ENCODE peak calls at places on chromosome 1, in six cellular contexts. D is OCI-LY7, E is fibroblast of lung, N is astrocyte, J is hepatocyte, U is DND-41. A is an unnamed sample.
A peak's percentile ranks its signal among the peaks of the same experiment; 100 is the strongest.

GRCh38 chr1:15418811-15419515 is 9.3 kb downstream of the EFHD2 start:
- DNase-seq in D (no peak), U (no peak), J (no peak), N (peak; percentile 44), E (peak; percentile 60), A (no peak)

GRCh38 chr1:220124542-220124941 is 30.6 kb downstream of the IARS2 start:
- DNase-seq in N (peak; percentile 25), J (no peak), D (no peak), U (no peak), E (peak; percentile 41), A (no peak)

GRCh38 chr1:25615172-25615541 is 1.4 kb upstream of the MAN1C1 start:
- DNase-seq in U (no peak), D (no peak), J (no peak), N (no peak), E (no peak), A (no peak)

GRCh38 chr1:37239225-37239740 is 205.0 kb upstream of the GRIK3 start:
- DNase-seq in D (no peak), E (no peak), J (no peak), U (no peak), N (no peak), A (no peak)

GRCh38 chr1:35931424-35932157 is 686 bp downstream of the AGO3 start:
- DNase-seq in N (no peak), E (peak; percentile 8), U (no peak), D (no peak), J (peak; percentile 58), A (peak; percentile 64)

GRCh38 chr1:92480813-92481597 is 5.7 kb downstream of the GFI1 start:
- DNase-seq in N (no peak), D (no peak), U (no peak), J (peak; percentile 17), E (no peak), A (peak; percentile 64)

GRCh38 chr1:228650141-228650540 is 85.1 kb upstream of the RHOU start:
- DNase-seq in J (no peak), E (no peak), D (no peak), U (no peak), N (no peak), A (peak; percentile 65)

GRCh38 chr1:115331531-115332331 is 6.3 kb downstream of the NGF start:
- DNase-seq in J (no peak), N (no peak), E (peak; percentile 35), D (no peak), U (no peak), A (peak; percentile 10)

GRCh38 chr1:54608561-54609230 is 14.6 kb downstream of the FAM151A start:
- DNase-seq in N (no peak), D (no peak), J (no peak), E (no peak), U (no peak), A (no peak)

GRCh38 chr1:93567255-93567918 is 114.2 kb downstream of the BCAR3 start:
- DNase-seq in D (no peak), U (no peak), J (peak; percentile 90), N (peak; percentile 96), E (peak; percentile 96), A (no peak)

GRCh38 chr1:245516178-245516829 is 361.5 kb downstream of the KIF26B start:
- DNase-seq in U (no peak), J (no peak), D (peak; percentile 21), E (peak; percentile 26), N (peak; percentile 18), A (peak; percentile 36)

GRCh38 chr1:216462061-216462775 is 39.0 kb upstream of the USH2A start:
- DNase-seq in D (no peak), U (no peak), E (peak; percentile 77), N (peak; percentile 72), J (no peak), A (no peak)

GRCh38 chr1:112317556-112317955 is 78.5 kb upstream of the CTTNBP2NL start:
- DNase-seq in E (no peak), N (no peak), J (peak; percentile 20), U (no peak), D (no peak), A (no peak)

GRCh38 chr1:245599413-245600174 is 444.8 kb downstream of the KIF26B start:
- DNase-seq in D (no peak), J (peak; percentile 76), U (no peak), E (peak; percentile 95), N (peak; percentile 94), A (no peak)

GRCh38 chr1:208476825-208477170 is 232.6 kb upstream of the PLXNA2 start:
- DNase-seq in E (no peak), J (no peak), U (no peak), D (no peak), N (no peak), A (no peak)

GRCh38 chr1:7459915-7460314 is 311.2 kb upstream of the VAMP3 start:
- DNase-seq in J (no peak), D (no peak), N (no peak), U (no peak), E (no peak), A (no peak)

GRCh38 chr1:210076620-210077019 is 138.6 kb downstream of the SYT14 start:
- DNase-seq in E (peak; percentile 2), D (no peak), N (no peak), U (no peak), J (no peak), A (no peak)

GRCh38 chr1:200213921-200214320 is 186.4 kb downstream of the NR5A2 start:
- DNase-seq in N (no peak), D (no peak), J (no peak), E (no peak), U (no peak), A (no peak)

GRCh38 chr1:15802234-15802965 is 5.0 kb downstream of the UQCRHL start:
- DNase-seq in D (no peak), J (no peak), N (peak; percentile 36), U (no peak), E (peak; percentile 64), A (no peak)

GRCh38 chr1:154371436-154371835 is 33.7 kb upstream of the IL6R start:
- DNase-seq in U (no peak), D (no peak), E (no peak), N (no peak), J (no peak), A (no peak)

GRCh38 chr1:31660871-31661455 is 16.3 kb upstream of the PEF1 start:
- DNase-seq in U (no peak), E (no peak), D (no peak), J (no peak), N (no peak), A (no peak)
- H3K9me3 ChIP-seq in U (no peaks in the 10 kb centered on the region), E (no peaks in the 10 kb centered on the region), D (no peaks in the 10 kb centered on the region), J (no peaks in the 10 kb centered on the region), N (no peaks in the 10 kb centered on the region), A (no peaks in the 10 kb centered on the region)

DNA sequence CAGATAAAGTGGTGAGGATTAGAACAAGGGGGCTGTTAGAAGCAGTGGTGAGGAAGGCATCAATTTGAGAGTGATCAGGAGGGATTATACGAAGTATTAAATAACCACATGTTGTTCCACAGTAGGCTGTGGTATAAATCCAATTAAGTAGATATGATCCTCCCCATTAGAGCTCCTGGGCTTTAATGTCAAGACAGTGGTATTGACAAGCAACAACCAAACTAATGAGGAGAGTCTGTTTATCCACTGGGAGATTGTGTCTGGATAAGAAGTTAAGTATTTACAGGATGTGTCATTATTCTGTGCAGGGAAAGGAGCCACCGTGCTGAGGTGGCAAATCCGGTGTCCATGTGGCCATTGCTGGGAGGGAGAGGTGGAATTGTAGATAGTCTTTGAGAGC is 5.8 kb downstream of the ACTN2 start:
- DNase-seq in D (no peak), J (no peak), N (no peak), E (no peak), U (no peak), A (no peak)
- H3K27ac ChIP-seq in D (no peak overlapping the region), J (no peak overlapping the region), N (no peak overlapping the region), E (no peak overlapping the region), U (no peak overlapping the region), A (no peak overlapping the region)

GRCh38 chr1:155925506-155925905 is 8.7 kb downstream of the KHDC4 start:
- DNase-seq in U (no peak), E (no peak), J (no peak), N (no peak), D (no peak), A (no peak)
- H3K79me2 ChIP-seq in U (peaks cover 66% of the 10 kb centered on the region), E (peaks cover 27% of the 10 kb centered on the region), J (peaks cover 67% of the 10 kb centered on the region), N (peaks cover 76% of the 10 kb centered on the region), D (peaks cover 70% of the 10 kb centered on the region), A (peaks cover 59% of the 10 kb centered on the region)

DNA sequence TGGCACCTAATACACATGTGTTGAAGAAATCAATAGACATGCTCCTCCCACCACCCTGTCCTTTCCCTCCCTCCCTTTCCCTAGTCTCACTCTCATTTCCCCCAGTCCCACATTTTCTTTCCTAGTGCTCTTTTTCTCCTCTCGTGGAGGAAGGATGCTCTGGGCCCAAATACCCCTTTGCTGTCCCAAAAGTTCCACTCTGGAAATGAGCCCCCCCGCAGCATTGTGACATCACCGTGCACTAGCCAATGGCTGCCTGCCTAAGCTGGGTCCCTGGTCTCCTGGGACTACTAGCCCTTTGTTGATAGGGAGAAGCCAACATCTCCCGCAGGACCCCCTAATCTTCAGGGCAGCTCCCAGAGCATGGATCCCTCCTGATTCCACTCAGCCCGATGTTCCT is at the start of gene UBL4B:
- DNase-seq in D (no peak), N (no peak), U (no peak), E (no peak), J (no peak), A (no peak)
- H3K9me3 ChIP-seq in D (no peaks in the 10 kb centered on the region), N (no peaks in the 10 kb centered on the region), U (no peaks in the 10 kb centered on the region), E (no peaks in the 10 kb centered on the region), J (no peaks in the 10 kb centered on the region), A (no peaks in the 10 kb centered on the region)

GRCh38 chr1:56683569-56683968 is 38.5 kb downstream of the PRKAA2 start:
- DNase-seq in N (no peak), U (no peak), J (no peak), D (no peak), E (no peak), A (no peak)

GRCh38 chr1:56686171-56686570 is 41.1 kb downstream of the PRKAA2 start:
- DNase-seq in J (no peak), N (peak; percentile 14), E (peak; percentile 28), U (no peak), D (no peak), A (no peak)

DNA sequence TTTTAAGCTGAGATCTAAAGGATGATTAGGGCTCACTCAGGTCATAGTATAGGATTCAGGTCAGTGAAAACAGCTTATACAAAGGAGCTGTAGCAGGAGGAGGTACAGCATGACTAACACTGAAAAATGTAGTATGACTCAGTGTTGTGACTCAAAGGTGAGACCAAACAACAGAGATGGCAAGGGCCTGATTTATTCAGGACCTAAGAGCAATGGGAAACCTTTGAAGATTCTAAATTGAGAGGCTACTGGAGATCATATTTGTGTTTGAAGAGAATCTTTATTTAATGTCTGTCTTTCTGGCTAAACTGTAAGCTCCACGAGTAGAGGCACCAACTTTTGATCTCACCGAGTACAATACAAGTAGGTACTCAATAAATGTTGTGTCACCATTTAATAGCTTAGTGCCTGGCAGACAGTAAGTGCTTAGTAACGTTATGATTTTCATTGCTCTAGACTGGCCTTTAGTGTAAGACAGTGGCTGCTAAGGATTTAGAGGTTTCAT is 43.5 kb downstream of the PRKAA2 start:
- DNase-seq in N (peak; percentile 87), U (no peak), E (peak; percentile 89), D (no peak), J (peak; percentile 56), A (no peak)
- H3K27ac ChIP-seq in N (peak overlapping the region; percentile 66), U (no peak overlapping the region), E (no peak overlapping the region), D (no peak overlapping the region), J (peak overlapping the region; percentile 1), A (no peak overlapping the region)